ENCODE peak calls at places on chromosomes 6 and 20, in seven cellular contexts. X, L, N, H, R, D and V are unnamed samples.

GRCh38 chr6:54291738-54292137 is 16.5 kb upstream of the TINAG start:
- DNase-seq in X (peak; percentile 76), L (no peak), N (no peak), H (no peak), R (no peak), D (no peak), V (no peak)

GRCh38 chr6:160990847-160991410 is 640 bp upstream of the MAP3K4 start:
- DNase-seq in X (no peak), L (no peak), N (no peak), H (no peak), R (no peak), D (no peak), V (no peak)

GRCh38 chr6:64013061-64013410 is 377.4 kb downstream of the PHF3 start:
- DNase-seq in X (peak; percentile 38), L (no peak), N (no peak), H (no peak), R (no peak), D (peak; percentile 32), V (no peak)

GRCh38 chr6:144295981-144296767 is 11.0 kb downstream of the UTRN start:
- DNase-seq in X (no peak), L (no peak), N (no peak), H (no peak), R (no peak), D (no peak), V (no peak)

GRCh38 chr20:49519777-49520359 is 37.4 kb upstream of the KCNB1 start:
- DNase-seq in X (no peak), L (no peak), N (no peak), H (no peak), R (no peak), D (no peak), V (no peak)

GRCh38 chr20:58651548-58651822 is 402 bp downstream of the STX16 start:
- DNase-seq in X (no peak), L (no peak), N (no peak), H (no peak), R (peak; percentile 24), D (peak; percentile 90), V (peak; percentile 77)

GRCh38 chr20:6590891-6591679 is 176.4 kb upstream of the BMP2 start:
- DNase-seq in X (peak; percentile 63), L (no peak), N (no peak), H (no peak), R (no peak), D (no peak), V (no peak)

GRCh38 chr20:35681953-35682352 is 17.2 kb downstream of the NFS1 start:
- DNase-seq in X (peak; percentile 18), L (no peak), N (no peak), H (no peak), R (no peak), D (no peak), V (no peak)

GRCh38 chr6:35051997-35052583 is 89.0 kb downstream of the TCP11 start:
- DNase-seq in X (no peak), L (no peak), N (no peak), H (no peak), R (no peak), D (no peak), V (no peak)

GRCh38 chr20:63234693-63235398 is 859 bp upstream of the BIRC7 start:
- DNase-seq in X (peak; percentile 44), L (peak; percentile 61), N (no peak), H (no peak), R (no peak), D (no peak), V (peak; percentile 74)

GRCh38 chr6:109791301-109791700 is 100.2 kb downstream of the FIG4 start:
- DNase-seq in X (peak; percentile 18), L (peak; percentile 80), N (no peak), H (no peak), R (no peak), D (no peak), V (no peak)

GRCh38 chr20:2297352-2297717 is 1.5 kb downstream of the TGM3 start:
- DNase-seq in X (no peak), L (no peak), N (no peak), H (no peak), R (no peak), D (no peak), V (no peak)

GRCh38 chr6:28489366-28490190 is 26.0 kb downstream of the GPX6 start:
- DNase-seq in X (peak; percentile 79), L (peak; percentile 87), N (no peak), H (no peak), R (no peak), D (peak; percentile 64), V (peak; percentile 94)

GRCh38 chr6:149264629-149265028 is 52.9 kb upstream of the TAB2 start:
- DNase-seq in X (no peak), L (no peak), N (no peak), H (no peak), R (no peak), D (no peak), V (no peak)

GRCh38 chr6:107621216-107621940 is 131.5 kb downstream of the SOBP start:
- DNase-seq in X (no peak), L (no peak), N (no peak), H (no peak), R (no peak), D (no peak), V (no peak)

GRCh38 chr6:123802351-123802696 is 1.3 kb upstream of the NKAIN2 start:
- DNase-seq in X (no peak), L (no peak), N (no peak), H (no peak), R (no peak), D (no peak), V (peak; percentile 5)

GRCh38 chr6:71419954-71420692 is 131.5 kb downstream of the OGFRL1 start:
- DNase-seq in X (peak; percentile 65), L (peak; percentile 93), N (peak; percentile 75), H (no peak), R (peak; percentile 66), D (peak; percentile 75), V (peak; percentile 70)

GRCh38 chr6:100078509-100078908 is 84.5 kb upstream of the MCHR2 start:
- DNase-seq in X (peak; percentile 23), L (no peak), N (no peak), H (no peak), R (no peak), D (peak; percentile 4), V (peak; percentile 17)

GRCh38 chr6:34170341-34170740 is 24.5 kb upstream of the GRM4 start:
- DNase-seq in X (no peak), L (no peak), N (no peak), H (no peak), R (no peak), D (no peak), V (no peak)

GRCh38 chr6:37558158-37558557 is 58.5 kb upstream of the CCDC167 start:
- DNase-seq in X (no peak), L (no peak), N (no peak), H (no peak), R (no peak), D (no peak), V (no peak)

GRCh38 chr6:37559060-37559459 is 59.4 kb upstream of the CCDC167 start:
- DNase-seq in X (no peak), L (no peak), N (no peak), H (no peak), R (no peak), D (no peak), V (no peak)

GRCh38 chr6:37559501-37559900 is 59.8 kb upstream of the CCDC167 start:
- DNase-seq in X (no peak), L (no peak), N (no peak), H (no peak), R (no peak), D (no peak), V (no peak)

GRCh38 chr6:37557645-37558114 is 58.0 kb upstream of the CCDC167 start:
- DNase-seq in X (no peak), L (no peak), N (no peak), H (no peak), R (no peak), D (no peak), V (no peak)

DNA sequence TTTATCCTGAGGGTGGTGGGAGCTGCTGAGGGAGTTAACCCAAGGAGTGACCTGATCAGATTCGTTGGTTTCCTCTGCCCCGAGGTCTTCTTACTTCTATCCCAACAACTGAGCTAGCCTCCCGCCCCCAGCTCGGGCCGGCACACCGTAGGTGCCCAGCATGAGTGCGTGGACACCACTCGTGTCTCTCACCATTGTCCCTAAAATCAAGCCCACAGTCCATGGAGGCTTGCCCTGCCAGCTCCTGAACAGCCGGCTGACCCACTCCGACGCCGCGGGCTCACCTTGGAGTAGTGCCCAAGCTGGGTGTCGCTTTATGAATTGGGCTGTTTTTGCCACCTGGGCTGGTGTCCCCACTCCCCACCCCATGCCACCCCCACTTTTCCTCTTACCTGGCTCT is 59.0 kb upstream of the CCDC167 start:
- DNase-seq in X (no peak), L (peak; percentile 75), N (no peak), H (no peak), R (no peak), D (no peak), V (no peak)
- H3K4me1 ChIP-seq in X (peaks cover 29% of the 10 kb centered on the region), L (no peaks in the 10 kb centered on the region), N (no peaks in the 10 kb centered on the region), H (peaks cover 6% of the 10 kb centered on the region), R (no peaks in the 10 kb centered on the region), D (peaks cover 27% of the 10 kb centered on the region), V (peaks cover 11% of the 10 kb centered on the region)

GRCh38 chr6:19842030-19842429 is 4.9 kb downstream of the ID4 start:
- DNase-seq in X (no peak), L (no peak), N (no peak), H (no peak), R (no peak), D (no peak), V (no peak)
- H3K4me3 ChIP-seq in X (no peak overlapping the region), L (no peak overlapping the region), N (no peak overlapping the region), H (peak overlapping the region; percentile 9), R (no peak overlapping the region), D (no peak overlapping the region), V (no peak overlapping the region)

GRCh38 chr6:70312165-70312564 is 9.3 kb upstream of the COL9A1 start:
- DNase-seq in X (peak; percentile 65), L (no peak), N (no peak), H (no peak), R (no peak), D (no peak), V (no peak)
- H3K4me1 ChIP-seq in X (peaks cover 3% of the 10 kb centered on the region), L (no peaks in the 10 kb centered on the region), N (no peaks in the 10 kb centered on the region), H (no peaks in the 10 kb centered on the region), R (no peaks in the 10 kb centered on the region), D (no peaks in the 10 kb centered on the region), V (no peaks in the 10 kb centered on the region)

DNA sequence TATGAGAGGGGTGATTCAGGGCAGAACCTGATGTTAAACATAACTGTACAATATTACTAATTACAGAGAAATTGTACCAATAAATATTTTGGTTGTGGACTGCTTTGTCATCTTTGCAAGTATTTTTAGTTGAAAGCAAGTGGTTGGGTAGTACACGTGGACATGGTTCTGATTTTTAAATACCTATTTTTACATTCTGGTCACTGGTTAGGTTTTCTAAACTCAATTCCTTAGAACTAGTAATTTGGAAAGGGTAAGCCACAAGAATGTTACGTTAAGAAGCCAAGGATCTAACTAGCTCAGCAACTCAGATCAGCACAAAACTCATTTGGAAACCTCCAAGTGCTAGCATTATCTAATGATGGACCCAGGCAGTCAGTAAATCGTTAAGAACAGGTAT is 2.7 kb downstream of the EPB41L2 start:
- DNase-seq in X (peak; percentile 18), L (no peak), N (no peak), H (no peak), R (no peak), D (no peak), V (no peak)
- H3K4me3 ChIP-seq in X (no peak overlapping the region), L (no peak overlapping the region), N (no peak overlapping the region), H (no peak overlapping the region), R (no peak overlapping the region), D (no peak overlapping the region), V (peak overlapping the region; percentile 95)

DNA sequence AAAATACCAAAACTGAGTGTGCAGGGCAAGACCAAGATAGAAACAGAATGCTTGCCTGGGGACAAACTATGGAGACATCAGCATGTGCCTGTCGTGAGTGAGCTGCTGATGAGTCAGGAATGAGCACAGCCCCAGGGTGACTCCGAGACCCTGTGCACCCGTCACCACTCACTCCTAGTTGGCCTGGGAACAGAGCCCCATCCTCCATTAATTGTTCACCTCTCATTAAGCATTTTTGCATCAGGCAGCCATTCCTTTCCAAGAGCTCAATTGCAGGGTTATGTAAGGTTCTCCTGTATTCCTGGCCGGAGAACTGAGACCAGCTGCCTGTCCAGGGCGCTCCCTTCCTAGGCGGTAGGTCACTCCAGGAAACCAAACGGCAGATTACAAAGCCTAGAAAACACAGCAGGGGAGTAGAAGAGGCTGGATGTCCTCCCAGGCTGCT is 532.8 kb upstream of the JARID2 start:
- DNase-seq in X (peak; percentile 93), L (no peak), N (no peak), H (no peak), R (peak; percentile 77), D (no peak), V (no peak)
- H3K4me1 ChIP-seq in X (peaks cover 7% of the 10 kb centered on the region), L (no peaks in the 10 kb centered on the region), N (no peaks in the 10 kb centered on the region), H (no peaks in the 10 kb centered on the region), R (peaks cover 30% of the 10 kb centered on the region), D (no peaks in the 10 kb centered on the region), V (no peaks in the 10 kb centered on the region)